ENCODE peak calls at places on chromosomes 7 and 10, in four cellular contexts. One of them, this sample, is unnamed.

GRCh38 chr10:77799352-77799751 is 127.2 kb downstream of the DLG5 start:
- DNase-seq in K562: no peak
- DNase-seq in HepG2: no peak
- DNase-seq in GM12878: no peak
- DNase-seq in this sample: no peak

GRCh38 chr10:132302911-132303310 is 4.8 kb downstream of the STK32C start:
- DNase-seq in K562: no peak
- DNase-seq in GM12878: no peak
- DNase-seq in HepG2: no peak
- DNase-seq in this sample: no peak

GRCh38 chr7:144098776-144099175 is 10.6 kb upstream of the OR2A2 start:
- DNase-seq in K562: no peak
- DNase-seq in HepG2: no peak
- DNase-seq in GM12878: no peak
- DNase-seq in this sample: no peak

GRCh38 chr7:127367679-127368078 is 24.8 kb downstream of the ZNF800 start:
- DNase-seq in GM12878: no peak
- DNase-seq in HepG2: no peak
- DNase-seq in K562: no peak
- DNase-seq in this sample: no peak

GRCh38 chr10:24806262-24806661 is 82.6 kb upstream of the ARHGAP21 start:
- DNase-seq in HepG2: no peak
- DNase-seq in K562: no peak
- DNase-seq in GM12878: no peak
- DNase-seq in this sample: no peak

GRCh38 chr7:43871064-43871463 is 1.7 kb upstream of the MRPS24 start:
- DNase-seq in HepG2: no peak
- DNase-seq in K562: no peak
- DNase-seq in GM12878: no peak
- DNase-seq in this sample: no peak

GRCh38 chr7:130912086-130912909 is 178.3 kb upstream of the KLF14 start:
- DNase-seq in GM12878: no peak
- DNase-seq in HepG2: peak
- DNase-seq in K562: no peak
- DNase-seq in this sample: no peak

GRCh38 chr7:45073843-45074737 is 14.7 kb downstream of the NACAD start:
- DNase-seq in GM12878: no peak
- DNase-seq in K562: no peak
- DNase-seq in HepG2: no peak
- DNase-seq in this sample: no peak

GRCh38 chr10:123488436-123488835 is 177.7 kb upstream of the GPR26 start:
- DNase-seq in K562: no peak
- DNase-seq in GM12878: no peak
- DNase-seq in HepG2: no peak
- DNase-seq in this sample: no peak

GRCh38 chr10:12635127-12635541 is 285.8 kb downstream of the CAMK1D start:
- DNase-seq in GM12878: no peak
- DNase-seq in K562: no peak
- DNase-seq in HepG2: no peak
- DNase-seq in this sample: no peak

GRCh38 chr10:19651549-19651948 is 164.7 kb upstream of the PLXDC2 start:
- DNase-seq in K562: no peak
- DNase-seq in HepG2: no peak
- DNase-seq in GM12878: no peak
- DNase-seq in this sample: no peak

GRCh38 chr7:7653140-7653539 is 12.6 kb downstream of the UMAD1 start:
- DNase-seq in HepG2: no peak
- DNase-seq in GM12878: no peak
- DNase-seq in K562: no peak
- DNase-seq in this sample: no peak

GRCh38 chr7:36985866-36986402 is 261.6 kb upstream of the AOAH start:
- DNase-seq in K562: no peak
- DNase-seq in HepG2: no peak
- DNase-seq in GM12878: no peak
- DNase-seq in this sample: no peak

GRCh38 chr10:62095341-62096071 is 173.1 kb downstream of the RTKN2 start:
- DNase-seq in K562: no peak
- DNase-seq in GM12878: no peak
- DNase-seq in HepG2: peak
- DNase-seq in this sample: no peak

GRCh38 chr7:89777499-89777898 is 376.8 kb upstream of the STEAP1 start:
- DNase-seq in GM12878: no peak
- DNase-seq in K562: no peak
- DNase-seq in HepG2: no peak
- DNase-seq in this sample: no peak
- TF ChIP-seq SIN3A in GM12878: no peak
- TF ChIP-seq SIN3A in K562: no peak
- TF ChIP-seq SIN3A in HepG2: no peak
- TF ChIP-seq SIN3A in this sample: no peak

DNA sequence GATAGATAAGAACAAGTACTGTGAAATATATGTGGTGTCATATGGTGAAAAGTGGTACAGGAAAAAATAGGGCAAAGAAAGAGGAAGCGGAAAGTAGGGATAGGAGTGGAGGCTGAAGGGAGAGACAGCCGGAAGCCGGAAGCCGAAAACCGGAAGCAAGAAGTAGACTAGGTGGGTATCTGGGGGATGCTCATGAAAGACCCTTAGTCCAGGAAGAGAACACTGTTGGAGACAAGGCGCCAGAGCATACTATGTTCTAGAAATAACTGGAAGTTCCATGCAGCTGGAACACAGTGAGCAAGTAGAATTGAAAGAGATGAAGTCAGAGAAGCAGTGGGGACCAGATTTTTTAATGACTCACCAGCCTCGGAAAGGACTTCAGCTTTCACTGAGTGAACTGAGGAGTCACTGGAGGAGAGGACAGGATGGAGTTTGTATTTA is 22.5 kb downstream of the ST8SIA6 start:
- DNase-seq in HepG2: no peak
- DNase-seq in K562: no peak
- DNase-seq in GM12878: no peak
- DNase-seq in this sample: no peak
- TF ChIP-seq BRCA1 in HepG2: no peak
- TF ChIP-seq BRCA1 in K562: no peak
- TF ChIP-seq BRCA1 in GM12878: no peak
- TF ChIP-seq BRCA1 in this sample: no peak

DNA sequence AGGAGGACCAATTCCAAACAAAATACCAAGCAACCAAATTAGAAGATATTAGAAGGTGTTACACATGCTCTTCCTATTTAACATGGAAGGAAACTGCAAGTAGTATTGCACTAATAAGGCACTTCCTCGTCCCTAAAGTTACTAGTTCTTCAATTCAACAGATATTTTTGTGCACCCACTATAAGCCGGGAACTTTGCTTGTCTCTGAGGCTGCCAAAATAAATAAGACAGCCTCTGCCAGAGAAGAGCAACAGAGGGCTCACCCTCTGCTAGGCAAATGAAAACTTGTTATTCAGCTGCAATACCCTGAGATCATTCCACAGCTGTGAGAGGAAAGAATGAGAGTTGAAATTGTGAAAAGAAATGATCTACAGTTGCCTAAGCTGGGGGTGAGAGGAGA is 37.4 kb upstream of the GSAP start:
- DNase-seq in K562: no peak
- DNase-seq in GM12878: no peak
- DNase-seq in HepG2: no peak
- DNase-seq in this sample: no peak
- TF ChIP-seq SIN3A in K562: no peak
- TF ChIP-seq SIN3A in GM12878: no peak
- TF ChIP-seq SIN3A in HepG2: no peak
- TF ChIP-seq SIN3A in this sample: no peak

GRCh38 chr10:6074489-6075301 is 12.5 kb upstream of the IL2RA start:
- DNase-seq in K562: no peak
- DNase-seq in HepG2: no peak
- DNase-seq in GM12878: no peak
- DNase-seq in this sample: no peak
- TF ChIP-seq BRCA1 in K562: no peak
- TF ChIP-seq BRCA1 in HepG2: no peak
- TF ChIP-seq BRCA1 in GM12878: no peak
- TF ChIP-seq BRCA1 in this sample: no peak